ENCODE peak calls at places on chromosomes 3 and 15, in six cellular contexts. F, I, O, Y, J and S are unnamed samples.

GRCh38 chr15:60172147-60172546 is 168.0 kb downstream of the FOXB1 start:
- DNase-seq in F (no peak), I (no peak), O (no peak), Y (no peak), J (no peak), S (no peak)

GRCh38 chr15:74821091-74821789 is 5.2 kb upstream of the CPLX3 start:
- DNase-seq in F (peak; percentile 65), I (no peak), O (no peak), Y (peak; percentile 46), J (no peak), S (no peak)

GRCh38 chr3:80554304-80554703 is 786.5 kb upstream of the ROBO1 start:
- DNase-seq in F (no peak), I (no peak), O (no peak), Y (no peak), J (no peak), S (no peak)

GRCh38 chr3:65979152-65979551 is 59.6 kb downstream of the MAGI1 start:
- DNase-seq in F (no peak), I (peak; percentile 80), O (peak; percentile 71), Y (no peak), J (peak; percentile 39), S (no peak)

GRCh38 chr3:45946875-45947274 is 3.6 kb downstream of the CXCR6 start:
- DNase-seq in F (no peak), I (no peak), O (no peak), Y (no peak), J (no peak), S (no peak)

GRCh38 chr3:194573680-194574437 is 59.4 kb downstream of the TMEM44 start:
- DNase-seq in F (peak; percentile 86), I (peak; percentile 72), O (no peak), Y (peak; percentile 40), J (no peak), S (peak; percentile 33)

GRCh38 chr3:136122006-136122405 is 74.1 kb downstream of the MSL2 start:
- DNase-seq in F (no peak), I (no peak), O (no peak), Y (no peak), J (no peak), S (no peak)

GRCh38 chr3:11919390-11919789 is 72.7 kb upstream of the TAMM41 start:
- DNase-seq in F (peak; percentile 48), I (no peak), O (no peak), Y (peak; percentile 46), J (no peak), S (no peak)

GRCh38 chr3:169118666-169119370 is 544.7 kb downstream of the MECOM start:
- DNase-seq in F (no peak), I (no peak), O (no peak), Y (no peak), J (no peak), S (no peak)

GRCh38 chr15:70604671-70605070 is 158.7 kb downstream of the UACA start:
- DNase-seq in F (peak; percentile 75), I (peak; percentile 47), O (no peak), Y (no peak), J (no peak), S (no peak)

GRCh38 chr15:73751896-73752816 is 995 bp downstream of the INSYN1 start:
- DNase-seq in F (peak; percentile 73), I (no peak), O (no peak), Y (no peak), J (no peak), S (peak; percentile 27)

GRCh38 chr3:110881069-110881468 is 190.5 kb upstream of the NECTIN3 start:
- DNase-seq in F (peak; percentile 65), I (peak; percentile 47), O (peak; percentile 81), Y (peak; percentile 39), J (no peak), S (no peak)

GRCh38 chr15:76285241-76285825 is 25.9 kb downstream of the ETFA start:
- DNase-seq in F (no peak), I (peak; percentile 24), O (no peak), Y (no peak), J (no peak), S (peak; percentile 4)

GRCh38 chr15:43769584-43770228 is 7.1 kb downstream of the ELL3 start:
- DNase-seq in F (peak; percentile 89), I (peak; percentile 75), O (no peak), Y (peak; percentile 78), J (peak; percentile 71), S (peak; percentile 72)

GRCh38 chr3:103614719-103615118 is 1179.9 kb downstream of the ZPLD1 start:
- DNase-seq in F (no peak), I (no peak), O (no peak), Y (no peak), J (no peak), S (no peak)

GRCh38 chr3:112635674-112636073 is 5.3 kb downstream of the CCDC80 start:
- DNase-seq in F (no peak), I (peak; percentile 89), O (no peak), Y (no peak), J (peak; percentile 60), S (no peak)

GRCh38 chr3:13364602-13365271 is 55.4 kb downstream of the NUP210 start:
- DNase-seq in F (no peak), I (no peak), O (no peak), Y (no peak), J (no peak), S (no peak)

GRCh38 chr3:63429905-63430304 is 151.8 kb downstream of the SYNPR start:
- DNase-seq in F (no peak), I (no peak), O (no peak), Y (no peak), J (no peak), S (no peak)

GRCh38 chr3:195577645-195578177 is 6.0 kb downstream of the APOD start:
- DNase-seq in F (no peak), I (no peak), O (no peak), Y (no peak), J (no peak), S (no peak)

GRCh38 chr3:39146611-39147373 is 6.6 kb downstream of the CSRNP1 start:
- DNase-seq in F (peak; percentile 72), I (peak; percentile 98), O (peak; percentile 74), Y (no peak), J (peak; percentile 89), S (no peak)

GRCh38 chr15:51830279-51830806 is 890 bp downstream of the TMOD3 start:
- DNase-seq in F (no peak), I (peak; percentile 52), O (no peak), Y (no peak), J (no peak), S (no peak)

GRCh38 chr3:194756460-194757355 is 71.0 kb downstream of the FAM43A start:
- DNase-seq in F (no peak), I (no peak), O (no peak), Y (no peak), J (peak; percentile 40), S (no peak)

GRCh38 chr3:43559961-43560360 is 61.9 kb downstream of the ANO10 start:
- DNase-seq in F (no peak), I (no peak), O (no peak), Y (no peak), J (no peak), S (no peak)
- TF ChIP-seq CTCF in F (peak; percentile 47), I (no peak), O (no peak), Y (no peak), J (no peak), S (no peak)

DNA sequence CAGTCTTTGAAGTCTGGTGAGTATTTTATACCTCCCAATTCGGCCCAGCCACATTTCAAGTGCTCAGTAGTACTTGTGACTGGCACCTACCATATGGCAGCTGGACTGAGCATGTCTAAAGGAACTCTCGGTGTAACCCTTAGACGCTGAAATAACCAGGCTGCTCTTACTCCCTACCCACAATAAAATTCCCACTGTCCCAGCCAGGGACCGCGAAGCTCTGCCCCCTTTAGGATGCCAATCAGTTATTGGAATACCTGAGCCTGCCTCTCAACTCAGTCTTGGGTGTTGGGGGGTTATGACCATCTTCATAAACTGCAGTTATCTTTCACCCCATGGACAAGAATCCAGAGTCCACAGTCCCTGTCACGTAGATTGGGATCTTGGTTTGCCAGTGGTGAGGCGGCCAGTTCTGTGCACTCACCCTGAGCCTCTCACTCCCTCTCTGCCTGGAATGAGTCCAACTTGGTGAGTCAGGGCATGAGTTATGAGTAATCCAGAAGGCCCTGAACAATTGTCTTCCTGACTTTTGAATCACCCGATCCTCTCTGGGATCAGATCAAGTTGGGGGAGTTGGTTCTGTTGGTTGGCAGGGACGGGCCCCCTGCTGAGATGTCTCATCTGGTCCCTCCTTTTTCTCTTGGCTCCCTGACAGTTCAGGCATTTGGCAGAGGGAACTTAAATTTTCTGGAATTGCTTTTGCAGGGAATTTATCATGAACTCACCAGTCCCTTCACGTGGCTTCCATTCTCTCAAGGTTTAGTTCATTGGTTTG is 120.1 kb upstream of the UBE2E1 start:
- DNase-seq in F (no peak), I (peak; percentile 100), O (peak; percentile 69), Y (no peak), J (peak; percentile 94), S (no peak)
- TF ChIP-seq CTCF in F (no peak), I (no peak), O (no peak), Y (no peak), J (no peak), S (no peak)

GRCh38 chr15:84108725-84109124 is 126.8 kb upstream of the GOLGA6L4 start:
- DNase-seq in F (no peak), I (peak; percentile 48), O (no peak), Y (no peak), J (no peak), S (no peak)
- TF ChIP-seq CTCF in F (peak; percentile 59), I (peak; percentile 22), O (no peak), Y (no peak), J (no peak), S (peak; percentile 35)

GRCh38 chr15:67066041-67067021 is 929 bp downstream of the SMAD3 start:
- DNase-seq in F (peak; percentile 70), I (peak; percentile 40), O (no peak), Y (no peak), J (no peak), S (peak; percentile 31)

GRCh38 chr15:67063689-67064606 is 1.5 kb upstream of the SMAD3 start:
- DNase-seq in F (peak; percentile 93), I (no peak), O (no peak), Y (peak; percentile 69), J (no peak), S (peak; percentile 26)

GRCh38 chr15:67065531-67066005 is at the start of gene SMAD3:
- DNase-seq in F (peak; percentile 93), I (peak; percentile 95), O (peak; percentile 74), Y (peak; percentile 85), J (peak; percentile 89), S (peak; percentile 79)

GRCh38 chr15:67062365-67062985 is 2.9 kb upstream of the SMAD3 start:
- DNase-seq in F (no peak), I (no peak), O (no peak), Y (no peak), J (no peak), S (no peak)

DNA sequence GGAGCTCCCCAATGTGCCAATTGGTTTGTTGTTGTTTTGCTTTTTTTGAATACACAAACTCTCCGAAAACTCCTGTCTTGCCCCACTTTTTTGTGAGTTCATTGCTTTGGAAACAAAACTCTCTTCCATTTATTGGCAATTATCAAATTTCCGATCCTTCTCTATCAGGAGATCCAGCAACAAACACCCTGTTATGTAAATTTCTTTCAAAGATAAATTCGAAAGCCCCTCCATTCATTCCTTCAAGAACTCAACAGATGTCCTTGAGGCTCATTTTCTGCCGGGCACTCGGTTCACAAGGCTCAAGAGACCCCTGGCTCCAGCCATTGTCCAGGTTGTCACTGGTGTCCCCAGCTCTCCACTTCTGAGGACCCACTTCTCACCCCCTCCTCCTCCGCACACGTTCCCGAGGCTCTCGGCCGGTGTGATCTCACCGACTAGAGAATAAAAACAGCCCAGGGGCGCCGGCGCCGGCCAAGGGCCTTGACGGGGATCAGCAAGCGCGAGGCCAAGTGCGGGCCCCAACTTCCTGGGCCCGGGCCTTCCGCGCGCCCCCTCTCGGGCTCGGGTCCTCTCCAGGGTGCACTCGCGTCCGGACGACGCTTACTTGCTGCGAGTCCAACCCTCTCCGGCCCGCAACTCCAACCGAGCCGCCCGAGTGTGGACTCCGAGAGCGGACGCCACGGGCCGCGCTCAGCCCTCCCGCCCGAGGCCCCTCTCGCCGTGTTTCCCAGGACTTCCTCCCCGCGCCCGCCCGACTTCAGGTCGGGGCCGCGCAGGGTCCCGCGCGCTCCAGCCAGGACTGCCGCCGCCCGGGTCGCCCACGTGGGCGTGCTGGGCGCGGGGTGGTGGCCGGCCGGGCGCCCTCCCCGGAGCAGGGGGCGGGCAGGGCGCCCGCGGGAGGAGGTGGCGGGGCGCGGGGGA is 533 bp upstream of the SMAD3 start:
- DNase-seq in F (peak; percentile 89), I (peak; percentile 56), O (no peak), Y (peak; percentile 76), J (peak; percentile 67), S (peak; percentile 55)
- TF ChIP-seq CTCF in F (peak; percentile 23), I (no peak), O (no peak), Y (no peak), J (no peak), S (no peak)